ENCODE peak calls at places on chromosomes 12 and 14, in seven cellular contexts. One of them, this sample, is unnamed.
A peak's percentile ranks its signal among the peaks of the same experiment; 100 is the strongest.

GRCh38 chr12:52207895-52208294 is 16.1 kb upstream of the KRT80 start:
- DNase-seq in lower leg skin: peak; percentile 78
- DNase-seq in A549: no peak
- DNase-seq in astrocyte: peak; percentile 45
- DNase-seq in epithelial cell of esophagus: peak; percentile 82
- DNase-seq in fibroblast of mammary gland: peak; percentile 88
- DNase-seq in heart right ventricle: peak; percentile 65
- DNase-seq in this sample: peak; percentile 84

GRCh38 chr12:5204271-5204670 is 160.6 kb downstream of the KCNA5 start:
- DNase-seq in heart right ventricle: no peak
- DNase-seq in epithelial cell of esophagus: no peak
- DNase-seq in A549: no peak
- DNase-seq in lower leg skin: no peak
- DNase-seq in astrocyte: no peak
- DNase-seq in fibroblast of mammary gland: no peak
- DNase-seq in this sample: no peak

GRCh38 chr14:63155511-63156189 is 48.6 kb upstream of the RHOJ start:
- DNase-seq in lower leg skin: no peak
- DNase-seq in A549: peak; percentile 4
- DNase-seq in heart right ventricle: no peak
- DNase-seq in fibroblast of mammary gland: no peak
- DNase-seq in epithelial cell of esophagus: no peak
- DNase-seq in astrocyte: peak; percentile 84
- DNase-seq in this sample: no peak

GRCh38 chr12:104578453-104578852 is 121.7 kb downstream of the CHST11 start:
- DNase-seq in heart right ventricle: no peak
- DNase-seq in fibroblast of mammary gland: peak; percentile 91
- DNase-seq in A549: peak; percentile 63
- DNase-seq in lower leg skin: no peak
- DNase-seq in astrocyte: peak; percentile 92
- DNase-seq in epithelial cell of esophagus: peak; percentile 73
- DNase-seq in this sample: no peak

GRCh38 chr12:132173135-132174014 is 29.1 kb downstream of the NOC4L start:
- DNase-seq in epithelial cell of esophagus: no peak
- DNase-seq in fibroblast of mammary gland: no peak
- DNase-seq in heart right ventricle: no peak
- DNase-seq in astrocyte: no peak
- DNase-seq in A549: no peak
- DNase-seq in lower leg skin: no peak
- DNase-seq in this sample: peak; percentile 8

GRCh38 chr14:32932921-32933622 is 5.6 kb upstream of the NPAS3 start:
- DNase-seq in astrocyte: no peak
- DNase-seq in heart right ventricle: no peak
- DNase-seq in fibroblast of mammary gland: no peak
- DNase-seq in lower leg skin: no peak
- DNase-seq in epithelial cell of esophagus: no peak
- DNase-seq in A549: no peak
- DNase-seq in this sample: peak; percentile 24

GRCh38 chr12:6279631-6280030 is 30.9 kb upstream of the PLEKHG6 start:
- DNase-seq in heart right ventricle: no peak
- DNase-seq in A549: no peak
- DNase-seq in lower leg skin: no peak
- DNase-seq in epithelial cell of esophagus: no peak
- DNase-seq in fibroblast of mammary gland: no peak
- DNase-seq in astrocyte: no peak
- DNase-seq in this sample: no peak

GRCh38 chr12:1083086-1083887 is 92.3 kb downstream of the ERC1 start:
- DNase-seq in astrocyte: peak; percentile 54
- DNase-seq in heart right ventricle: no peak
- DNase-seq in lower leg skin: no peak
- DNase-seq in fibroblast of mammary gland: peak; percentile 56
- DNase-seq in A549: no peak
- DNase-seq in epithelial cell of esophagus: no peak
- DNase-seq in this sample: no peak

GRCh38 chr12:7459973-7460372 is 16.0 kb upstream of the CD163L1 start:
- DNase-seq in fibroblast of mammary gland: no peak
- DNase-seq in epithelial cell of esophagus: no peak
- DNase-seq in astrocyte: no peak
- DNase-seq in lower leg skin: no peak
- DNase-seq in A549: no peak
- DNase-seq in heart right ventricle: no peak
- DNase-seq in this sample: no peak

GRCh38 chr14:25953532-25954144 is 644.2 kb downstream of the NOVA1 start:
- DNase-seq in fibroblast of mammary gland: peak; percentile 91
- DNase-seq in astrocyte: peak; percentile 67
- DNase-seq in lower leg skin: peak; percentile 20
- DNase-seq in heart right ventricle: no peak
- DNase-seq in epithelial cell of esophagus: peak; percentile 81
- DNase-seq in A549: no peak
- DNase-seq in this sample: no peak

GRCh38 chr12:19712041-19712440 is 272.7 kb downstream of the AEBP2 start:
- DNase-seq in lower leg skin: no peak
- DNase-seq in A549: peak; percentile 63
- DNase-seq in astrocyte: peak; percentile 93
- DNase-seq in epithelial cell of esophagus: peak; percentile 82
- DNase-seq in fibroblast of mammary gland: peak; percentile 91
- DNase-seq in heart right ventricle: no peak
- DNase-seq in this sample: no peak

GRCh38 chr12:26434299-26434915 is 239.0 kb downstream of the SSPN start:
- DNase-seq in A549: peak; percentile 77
- DNase-seq in heart right ventricle: no peak
- DNase-seq in fibroblast of mammary gland: peak; percentile 73
- DNase-seq in lower leg skin: peak; percentile 22
- DNase-seq in astrocyte: peak; percentile 26
- DNase-seq in epithelial cell of esophagus: peak; percentile 79
- DNase-seq in this sample: no peak

GRCh38 chr12:27336254-27336653 is 3.6 kb downstream of the BMAL2 start:
- DNase-seq in A549: no peak
- DNase-seq in fibroblast of mammary gland: no peak
- DNase-seq in heart right ventricle: no peak
- DNase-seq in epithelial cell of esophagus: peak; percentile 93
- DNase-seq in astrocyte: no peak
- DNase-seq in lower leg skin: no peak
- DNase-seq in this sample: no peak

GRCh38 chr12:106179086-106179485 is 40.3 kb upstream of the NUAK1 start:
- DNase-seq in A549: no peak
- DNase-seq in fibroblast of mammary gland: peak; percentile 50
- DNase-seq in heart right ventricle: peak; percentile 44
- DNase-seq in epithelial cell of esophagus: no peak
- DNase-seq in astrocyte: no peak
- DNase-seq in lower leg skin: peak; percentile 54
- DNase-seq in this sample: no peak

GRCh38 chr12:69553626-69554248 is 31.5 kb upstream of the CCT2 start:
- DNase-seq in fibroblast of mammary gland: peak; percentile 72
- DNase-seq in heart right ventricle: peak; percentile 16
- DNase-seq in astrocyte: peak; percentile 70
- DNase-seq in lower leg skin: peak; percentile 33
- DNase-seq in epithelial cell of esophagus: peak; percentile 94
- DNase-seq in A549: no peak
- DNase-seq in this sample: no peak

GRCh38 chr14:22651586-22651985 is 7.4 kb upstream of the OR6J1 start:
- DNase-seq in lower leg skin: no peak
- DNase-seq in A549: no peak
- DNase-seq in epithelial cell of esophagus: no peak
- DNase-seq in heart right ventricle: no peak
- DNase-seq in astrocyte: no peak
- DNase-seq in fibroblast of mammary gland: peak; percentile 37
- DNase-seq in this sample: no peak

GRCh38 chr14:75823334-75823733 is 158.5 kb downstream of the TGFB3 start:
- DNase-seq in fibroblast of mammary gland: peak; percentile 56
- DNase-seq in lower leg skin: no peak
- DNase-seq in epithelial cell of esophagus: no peak
- DNase-seq in astrocyte: peak; percentile 87
- DNase-seq in heart right ventricle: no peak
- DNase-seq in A549: no peak
- DNase-seq in this sample: no peak

GRCh38 chr12:56074396-56074795 is 5.6 kb upstream of the ERBB3 start:
- DNase-seq in epithelial cell of esophagus: no peak
- DNase-seq in lower leg skin: no peak
- DNase-seq in fibroblast of mammary gland: no peak
- DNase-seq in A549: no peak
- DNase-seq in astrocyte: no peak
- DNase-seq in heart right ventricle: no peak
- DNase-seq in this sample: no peak

GRCh38 chr14:103483600-103483999 is 39.0 kb downstream of the CKB start:
- DNase-seq in fibroblast of mammary gland: peak; percentile 94
- DNase-seq in A549: no peak
- DNase-seq in heart right ventricle: no peak
- DNase-seq in astrocyte: peak; percentile 92
- DNase-seq in epithelial cell of esophagus: peak; percentile 94
- DNase-seq in lower leg skin: no peak
- DNase-seq in this sample: no peak

GRCh38 chr14:83287300-83287699 is 1753.6 kb upstream of the SEL1L start:
- DNase-seq in heart right ventricle: no peak
- DNase-seq in A549: no peak
- DNase-seq in lower leg skin: no peak
- DNase-seq in epithelial cell of esophagus: no peak
- DNase-seq in fibroblast of mammary gland: no peak
- DNase-seq in astrocyte: no peak
- DNase-seq in this sample: no peak

GRCh38 chr14:90294872-90295271 is 36.9 kb downstream of the NRDE2 start:
- DNase-seq in A549: no peak
- DNase-seq in epithelial cell of esophagus: no peak
- DNase-seq in fibroblast of mammary gland: no peak
- DNase-seq in astrocyte: no peak
- DNase-seq in heart right ventricle: no peak
- DNase-seq in lower leg skin: no peak
- DNase-seq in this sample: no peak

GRCh38 chr12:22271036-22271435 is 63.5 kb downstream of the ST8SIA1 start:
- DNase-seq in epithelial cell of esophagus: peak; percentile 82
- DNase-seq in fibroblast of mammary gland: peak; percentile 93
- DNase-seq in lower leg skin: no peak
- DNase-seq in A549: peak; percentile 21
- DNase-seq in astrocyte: peak; percentile 94
- DNase-seq in heart right ventricle: no peak
- DNase-seq in this sample: no peak

GRCh38 chr14:98899441-98899840 is 372.6 kb downstream of the BCL11B start:
- DNase-seq in fibroblast of mammary gland: no peak
- DNase-seq in astrocyte: no peak
- DNase-seq in A549: no peak
- DNase-seq in epithelial cell of esophagus: no peak
- DNase-seq in heart right ventricle: no peak
- DNase-seq in lower leg skin: no peak
- DNase-seq in this sample: no peak

GRCh38 chr14:73728106-73729014 is 14.2 kb upstream of the PNMA1 start:
- DNase-seq in lower leg skin: peak; percentile 81
- DNase-seq in epithelial cell of esophagus: peak; percentile 66
- DNase-seq in astrocyte: no peak
- DNase-seq in A549: peak; percentile 78
- DNase-seq in heart right ventricle: peak; percentile 90
- DNase-seq in fibroblast of mammary gland: peak; percentile 84
- DNase-seq in this sample: peak; percentile 84

DNA sequence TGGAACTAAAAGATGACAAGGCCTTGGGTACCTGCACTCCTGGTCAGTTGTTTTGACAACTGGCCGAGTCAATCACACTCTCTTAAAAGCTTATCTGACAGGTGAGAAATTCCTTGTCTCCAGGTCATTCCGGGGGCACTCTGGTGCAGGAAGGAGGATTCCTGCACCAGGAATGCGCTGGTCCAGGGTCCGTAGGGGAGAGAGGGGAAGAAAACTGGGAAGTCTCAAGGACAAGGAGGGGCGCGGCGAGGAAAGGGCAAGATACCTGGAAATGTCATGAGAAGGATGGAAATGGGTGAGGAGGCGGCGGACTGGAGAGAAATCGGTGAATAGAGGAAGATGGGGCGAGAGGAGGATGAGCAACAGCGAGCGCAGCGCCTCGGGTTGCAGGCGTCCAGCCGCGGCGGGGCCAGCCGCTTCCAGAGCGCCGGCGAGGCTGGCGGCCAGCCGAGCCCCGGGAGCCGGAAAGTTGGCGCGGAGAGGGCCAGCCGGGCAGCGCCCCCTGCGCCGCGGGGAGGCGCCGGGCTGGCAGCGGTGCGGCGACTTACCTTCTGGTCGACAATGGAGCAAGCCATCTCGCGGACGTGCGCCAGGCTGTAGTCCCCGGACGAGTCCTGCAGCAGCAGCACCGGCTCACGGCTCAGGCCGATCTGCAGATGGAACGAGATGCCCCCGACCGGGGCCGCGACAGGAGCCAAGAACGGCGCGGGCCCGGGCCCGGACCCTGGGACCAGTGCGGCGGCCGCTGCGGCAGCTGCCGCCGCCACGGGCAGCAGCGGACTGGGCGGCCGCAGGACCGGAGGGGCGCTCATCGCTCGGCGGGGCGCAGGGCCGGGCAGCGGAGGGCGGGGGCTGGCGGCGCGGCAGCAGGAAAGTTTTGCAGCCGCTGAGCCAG is 699 bp downstream of the PRKD1 start:
- DNase-seq in heart right ventricle: peak; percentile 43
- DNase-seq in lower leg skin: no peak
- DNase-seq in A549: peak; percentile 59
- DNase-seq in astrocyte: peak; percentile 35
- DNase-seq in epithelial cell of esophagus: peak; percentile 25
- DNase-seq in fibroblast of mammary gland: peak; percentile 38
- DNase-seq in this sample: peak; percentile 82
- H3K4me3 ChIP-seq in heart right ventricle: peak overlapping the region; percentile 82
- H3K4me3 ChIP-seq in lower leg skin: peak overlapping the region; percentile 24
- H3K4me3 ChIP-seq in A549: peak overlapping the region; percentile 69
- H3K4me3 ChIP-seq in astrocyte: peak overlapping the region; percentile 92
- H3K4me3 ChIP-seq in epithelial cell of esophagus: peak overlapping the region; percentile 42
- H3K4me3 ChIP-seq in fibroblast of mammary gland: peak overlapping the region; percentile 96
- H3K4me3 ChIP-seq in this sample: peak overlapping the region; percentile 67

GRCh38 chr12:110578522-110579238 is 4.4 kb downstream of the PPTC7 start:
- DNase-seq in lower leg skin: no peak
- DNase-seq in fibroblast of mammary gland: no peak
- DNase-seq in epithelial cell of esophagus: peak; percentile 81
- DNase-seq in heart right ventricle: no peak
- DNase-seq in astrocyte: no peak
- DNase-seq in A549: no peak
- DNase-seq in this sample: no peak
- H3K4me3 ChIP-seq in lower leg skin: no peak overlapping the region
- H3K4me3 ChIP-seq in fibroblast of mammary gland: peak overlapping the region; percentile 14
- H3K4me3 ChIP-seq in epithelial cell of esophagus: no peak overlapping the region
- H3K4me3 ChIP-seq in heart right ventricle: no peak overlapping the region
- H3K4me3 ChIP-seq in astrocyte: peak overlapping the region; percentile 49
- H3K4me3 ChIP-seq in A549: peak overlapping the region; percentile 19
- H3K4me3 ChIP-seq in this sample: peak overlapping the region; percentile 95

DNA sequence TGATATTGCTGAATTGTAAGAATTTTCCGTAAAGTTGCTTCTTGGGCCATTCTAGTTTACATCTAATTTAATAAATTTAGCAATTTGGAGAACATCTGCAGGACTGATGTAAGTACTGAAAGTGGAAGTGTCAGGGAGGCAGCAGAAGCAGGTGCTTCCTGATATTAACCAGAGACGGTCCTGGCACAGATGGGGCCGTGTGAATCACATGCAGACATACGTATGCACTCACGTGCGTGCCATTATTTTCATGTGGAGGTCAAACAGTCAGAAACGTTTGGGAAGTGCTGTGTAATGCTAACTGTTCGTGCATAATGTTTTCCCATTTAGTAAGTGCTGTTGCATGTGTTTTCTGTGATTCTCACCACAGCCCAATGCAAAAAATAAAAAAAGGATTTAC is 87.8 kb upstream of the DYNC1H1 start:
- DNase-seq in lower leg skin: peak; percentile 83
- DNase-seq in fibroblast of mammary gland: peak; percentile 93
- DNase-seq in astrocyte: no peak
- DNase-seq in epithelial cell of esophagus: no peak
- DNase-seq in A549: no peak
- DNase-seq in heart right ventricle: peak; percentile 87
- DNase-seq in this sample: peak; percentile 72
- H3K4me3 ChIP-seq in lower leg skin: no peak overlapping the region
- H3K4me3 ChIP-seq in fibroblast of mammary gland: no peak overlapping the region
- H3K4me3 ChIP-seq in astrocyte: no peak overlapping the region
- H3K4me3 ChIP-seq in epithelial cell of esophagus: no peak overlapping the region
- H3K4me3 ChIP-seq in A549: no peak overlapping the region
- H3K4me3 ChIP-seq in heart right ventricle: no peak overlapping the region
- H3K4me3 ChIP-seq in this sample: no peak overlapping the region

GRCh38 chr12:53726342-53726741 is 910 bp downstream of the CALCOCO1 start:
- DNase-seq in A549: no peak
- DNase-seq in epithelial cell of esophagus: peak; percentile 25
- DNase-seq in astrocyte: no peak
- DNase-seq in lower leg skin: no peak
- DNase-seq in fibroblast of mammary gland: no peak
- DNase-seq in heart right ventricle: no peak
- DNase-seq in this sample: no peak
- H3K4me3 ChIP-seq in A549: peak overlapping the region; percentile 64
- H3K4me3 ChIP-seq in epithelial cell of esophagus: peak overlapping the region; percentile 97
- H3K4me3 ChIP-seq in astrocyte: peak overlapping the region; percentile 93
- H3K4me3 ChIP-seq in lower leg skin: peak overlapping the region; percentile 51
- H3K4me3 ChIP-seq in fibroblast of mammary gland: peak overlapping the region; percentile 97
- H3K4me3 ChIP-seq in heart right ventricle: peak overlapping the region; percentile 67
- H3K4me3 ChIP-seq in this sample: peak overlapping the region; percentile 90